ENCODE peak calls at places on chromosomes 3 and 15, in eight cellular contexts. Z is HFFc6; X is CD8-positive, alpha-beta T cell; G is PC-3; T is lung; K is heart left ventricle; D is ovary; A is AG09319. I is an unnamed sample.

GRCh38 chr15:39230205-39230916 is 350.5 kb upstream of the THBS1 start:
- DNase-seq in G (no peak), Z (no peak), K (no peak), A (no peak), X (no peak), T (no peak), D (peak), I (no peak)

GRCh38 chr3:53350652-53351051 is 3.3 kb upstream of the DCP1A start:
- DNase-seq in T (no peak), D (no peak), K (no peak), G (peak), A (no peak), X (no peak), Z (peak), I (no peak)

GRCh38 chr3:141231923-141232861 is 567 bp downstream of the PXYLP1 start:
- DNase-seq in A (no peak), Z (no peak), T (peak), D (peak), G (peak), X (peak), K (peak), I (peak)

GRCh38 chr3:57052662-57053061 is 7.8 kb upstream of the SPATA12 start:
- DNase-seq in K (no peak), A (no peak), X (no peak), Z (no peak), D (no peak), G (no peak), T (no peak), I (no peak)

GRCh38 chr3:150635526-150635925 is 32.4 kb downstream of the SELENOT start:
- DNase-seq in Z (no peak), T (no peak), K (no peak), X (no peak), A (no peak), G (no peak), D (no peak), I (no peak)

GRCh38 chr15:88586401-88587162 is 34.6 kb upstream of the AEN start:
- DNase-seq in X (no peak), T (no peak), D (no peak), A (no peak), G (peak), K (no peak), Z (peak), I (no peak)

GRCh38 chr3:114428173-114428606 is 134.4 kb downstream of the TIGIT start:
- DNase-seq in G (no peak), T (no peak), Z (no peak), A (no peak), D (no peak), X (no peak), K (no peak), I (no peak)

GRCh38 chr15:84915011-84915958 is 30.8 kb downstream of the SLC28A1 start:
- DNase-seq in X (no peak), A (no peak), G (peak), K (peak), D (peak), Z (peak), T (peak), I (peak)

GRCh38 chr3:125433611-125434041 is 58.5 kb upstream of the ZNF148 start:
- DNase-seq in Z (no peak), X (no peak), A (no peak), D (no peak), K (no peak), G (peak), T (no peak), I (no peak)

GRCh38 chr15:45715528-45715927 is 80.7 kb downstream of the SQOR start:
- DNase-seq in G (peak), Z (peak), D (no peak), T (no peak), K (no peak), X (no peak), A (no peak), I (no peak)

GRCh38 chr3:123026551-123027291 is 842 bp downstream of the SEMA5B start:
- DNase-seq in Z (no peak), X (no peak), G (no peak), T (no peak), K (peak), D (peak), A (no peak), I (no peak)

DNA sequence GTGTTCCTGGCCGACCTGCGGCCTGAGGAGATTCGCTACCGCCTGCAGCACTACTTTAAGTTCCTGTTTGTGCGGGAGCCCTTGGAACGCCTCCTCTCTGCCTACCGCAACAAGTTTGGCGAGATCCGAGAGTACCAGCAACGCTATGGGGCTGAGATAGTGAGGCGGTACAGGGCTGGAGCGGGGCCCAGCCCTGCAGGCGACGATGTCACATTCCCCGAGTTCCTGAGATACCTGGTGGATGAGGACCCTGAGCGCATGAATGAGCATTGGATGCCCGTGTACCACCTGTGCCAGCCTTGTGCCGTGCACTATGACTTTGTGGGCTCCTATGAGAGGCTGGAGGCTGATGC is 970 bp downstream of the CHST14 start:
- DNase-seq in G (peak), D (no peak), Z (peak), T (peak), K (no peak), A (no peak), X (no peak), I (peak)
- TF ChIP-seq CTCF in G (no peak), D (no peak), Z (no peak), T (no peak), K (no peak), A (no peak), X (no peak), I (no peak)

GRCh38 chr3:136546718-136547117 is 205.5 kb downstream of the STAG1 start:
- DNase-seq in X (no peak), G (peak), K (no peak), D (no peak), Z (no peak), A (no peak), T (no peak), I (no peak)
- TF ChIP-seq CTCF in X (peak), G (peak), K (no peak), D (no peak), Z (peak), A (no peak), T (no peak), I (no peak)

DNA sequence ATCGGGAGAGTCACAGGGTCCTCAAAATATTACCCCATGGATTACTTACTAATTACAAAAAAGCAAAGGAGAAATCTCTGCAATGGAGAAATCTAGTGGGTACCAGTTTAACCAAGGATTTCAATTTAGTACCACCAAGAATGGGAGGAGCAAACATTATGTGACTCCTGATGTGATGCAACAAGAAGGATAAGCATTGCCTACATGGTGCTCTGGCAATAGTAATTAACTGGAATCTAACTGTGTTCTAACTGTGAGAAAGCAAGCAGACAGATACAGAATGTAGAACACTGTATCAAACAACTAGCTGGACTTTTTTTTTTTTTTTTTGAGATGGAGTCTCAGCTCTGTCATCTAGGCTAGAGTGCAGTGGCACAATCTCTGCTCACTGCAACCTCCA is 159.2 kb downstream of the TNIK start:
- DNase-seq in A (no peak), T (no peak), G (no peak), K (no peak), Z (no peak), D (no peak), X (no peak), I (no peak)
- TF ChIP-seq CTCF in A (no peak), T (no peak), G (no peak), K (no peak), Z (no peak), D (no peak), X (no peak), I (no peak)

DNA sequence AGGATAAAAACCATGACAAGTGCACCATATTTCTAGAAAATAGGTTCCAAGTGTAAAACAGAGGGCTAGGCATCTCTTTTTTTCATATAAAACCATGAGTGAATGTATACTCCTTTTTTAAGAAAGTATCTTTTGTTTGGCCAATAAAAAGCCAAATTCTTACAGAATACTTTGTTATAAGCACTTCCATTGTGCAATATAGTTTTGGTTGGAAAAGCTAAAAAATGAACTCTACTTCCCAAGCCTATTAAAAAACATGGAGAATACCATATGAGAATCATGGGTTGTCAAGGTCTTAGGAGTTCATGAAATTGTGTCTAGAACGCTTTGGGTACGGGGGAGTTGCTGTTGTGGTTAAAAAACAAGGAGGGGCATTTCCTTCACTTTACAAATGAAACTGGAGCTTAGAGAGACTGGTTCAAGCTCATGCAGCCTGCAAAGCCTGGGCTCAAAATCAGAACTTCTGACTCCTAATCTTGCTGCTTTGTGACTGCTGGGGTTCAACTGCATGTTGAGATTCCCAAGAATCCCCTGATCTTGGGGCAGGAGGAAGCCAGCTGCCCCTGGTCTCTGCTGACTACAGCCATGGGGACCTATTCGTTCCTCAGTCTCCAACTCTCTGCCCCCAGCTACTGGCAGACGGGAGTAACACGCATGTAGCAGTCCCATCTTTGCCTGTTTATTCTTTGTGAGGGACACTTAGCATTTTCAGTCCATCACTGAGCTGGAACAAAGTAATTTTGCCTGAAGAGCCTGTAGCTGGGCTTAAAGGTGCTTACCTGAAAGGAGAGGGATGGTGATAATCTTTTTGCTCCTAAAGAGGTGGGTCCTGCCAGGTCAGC is 229.1 kb downstream of the CHST2 start:
- DNase-seq in D (no peak), T (no peak), K (no peak), G (no peak), Z (no peak), X (no peak), A (no peak), I (no peak)
- TF ChIP-seq CTCF in D (no peak), T (no peak), K (no peak), G (peak), Z (no peak), X (no peak), A (peak), I (no peak)

GRCh38 chr3:46944191-46944590 is 32.4 kb downstream of the CCDC12 start:
- DNase-seq in G (no peak), D (no peak), K (no peak), Z (no peak), T (no peak), A (no peak), X (no peak), I (no peak)
- TF ChIP-seq CTCF in G (no peak), D (no peak), K (no peak), Z (no peak), T (no peak), A (no peak), X (no peak), I (no peak)

DNA sequence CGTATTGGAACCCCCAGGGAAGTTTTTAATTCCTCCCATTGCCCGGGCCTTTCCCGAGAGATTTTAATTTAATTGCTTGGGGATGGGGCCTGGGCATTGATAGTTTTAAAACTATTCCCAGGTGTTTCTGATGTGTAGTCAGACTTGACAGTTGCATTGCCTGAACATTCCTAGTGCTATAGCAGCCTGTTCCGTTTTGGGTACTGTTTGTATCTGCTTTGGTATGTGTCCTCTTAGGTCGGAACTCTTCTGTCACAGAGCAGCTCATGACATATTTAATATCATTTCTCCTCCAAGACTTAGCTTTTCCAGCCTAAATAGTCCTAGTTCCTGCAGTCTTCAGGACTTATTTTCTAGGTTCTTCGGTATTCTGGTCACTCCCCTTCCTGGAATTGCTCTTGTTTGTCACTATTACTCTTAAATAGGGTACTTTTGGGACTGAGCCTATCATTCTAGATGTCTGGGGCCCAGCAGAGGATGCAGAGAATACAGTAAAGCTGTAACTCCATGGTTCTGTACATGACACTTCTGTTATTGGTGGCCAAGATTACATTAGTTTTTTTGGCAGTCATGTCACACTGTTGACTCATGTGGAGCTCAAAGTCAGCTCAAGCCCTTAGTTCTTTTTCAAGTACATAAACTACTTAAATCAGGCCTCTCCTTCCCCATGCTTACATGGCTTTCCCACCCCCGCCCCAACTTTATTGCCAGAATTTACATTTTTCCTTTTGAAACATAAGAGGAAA is 81.5 kb downstream of the BBX start:
- DNase-seq in D (no peak), K (no peak), A (no peak), G (no peak), T (no peak), Z (peak), X (no peak), I (no peak)
- TF ChIP-seq CTCF in D (no peak), K (no peak), A (no peak), G (no peak), T (no peak), Z (no peak), X (no peak), I (no peak)

GRCh38 chr3:39476783-39477182 is 9.3 kb downstream of the MOBP start:
- DNase-seq in T (no peak), G (no peak), D (no peak), A (no peak), K (no peak), Z (no peak), X (no peak), I (no peak)
- TF ChIP-seq CTCF in T (no peak), G (no peak), D (no peak), A (no peak), K (no peak), Z (no peak), X (no peak), I (no peak)

GRCh38 chr15:43095243-43095642 is 10.6 kb downstream of the UBR1 start:
- DNase-seq in K (no peak), A (no peak), Z (peak), D (no peak), T (no peak), G (no peak), X (no peak), I (no peak)

GRCh38 chr15:43096411-43096810 is 9.4 kb downstream of the UBR1 start:
- DNase-seq in Z (no peak), X (no peak), T (no peak), G (no peak), A (no peak), D (no peak), K (no peak), I (no peak)

GRCh38 chr15:43095708-43096347 is 10.0 kb downstream of the UBR1 start:
- DNase-seq in T (no peak), X (no peak), G (peak), D (no peak), K (no peak), A (no peak), Z (no peak), I (no peak)

GRCh38 chr15:43093026-43093425 is 12.8 kb downstream of the UBR1 start:
- DNase-seq in X (no peak), G (no peak), Z (peak), K (no peak), T (no peak), A (no peak), D (no peak), I (no peak)

DNA sequence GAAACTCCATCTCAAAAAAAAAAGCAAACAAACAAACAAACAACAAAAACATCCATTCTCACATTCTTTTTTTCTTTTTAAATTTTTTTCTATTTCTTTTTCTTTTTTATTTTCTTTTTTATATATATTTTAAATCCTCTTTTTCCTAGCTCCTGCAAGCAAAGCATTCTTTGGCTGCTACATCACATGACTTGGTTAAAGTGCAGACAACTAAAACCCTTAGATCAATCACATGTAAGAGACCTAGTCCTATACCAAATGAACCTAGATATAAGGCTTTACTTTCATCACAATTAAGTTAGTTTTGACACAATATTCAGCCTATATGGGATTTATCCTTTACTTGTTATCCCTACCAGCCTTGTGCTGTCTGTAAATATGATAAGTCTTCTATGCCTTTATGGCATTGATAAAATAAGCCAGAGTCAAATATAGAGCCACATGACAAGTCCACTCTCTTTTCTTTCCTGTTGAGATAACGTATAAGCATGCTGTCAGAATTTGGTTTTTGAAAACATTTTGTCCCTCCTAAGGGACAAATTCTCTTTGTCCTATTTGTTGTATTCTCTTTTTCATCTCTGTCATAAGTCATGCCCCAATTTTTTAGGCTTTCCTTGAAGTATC is 11.3 kb downstream of the UBR1 start:
- DNase-seq in Z (no peak), D (no peak), T (no peak), X (no peak), K (no peak), G (no peak), A (no peak), I (no peak)
- TF ChIP-seq CTCF in Z (no peak), D (no peak), T (no peak), X (no peak), K (no peak), G (no peak), A (no peak), I (no peak)

GRCh38 chr3:100106094-100106493 is 8.2 kb downstream of the FILIP1L start:
- DNase-seq in A (no peak), T (no peak), K (no peak), G (peak), X (no peak), D (no peak), Z (no peak), I (no peak)
- TF ChIP-seq CTCF in A (no peak), T (no peak), K (no peak), G (no peak), X (no peak), D (no peak), Z (no peak), I (no peak)